ENCODE peak calls at places on chromosomes 13 and 19, in seven cellular contexts. J is EL; Y is stimulated activated CD4-positive, alpha-beta T cell treated with anti-CD3 and anti-CD28 coated beads, Interleukin-4, amount 100 ng/mL, for 1 hour; D is IMR-90; T is mammary epithelial cell; W is germinal center; N is left lung. H is an unnamed sample.

GRCh38 chr13:64540468-64540867 is 2689.7 kb downstream of the PCDH9 start:
- DNase-seq in W (no peak), T (no peak), N (no peak), D (peak), Y (no peak), J (no peak), H (no peak)

GRCh38 chr19:54138777-54139256 is 1.3 kb downstream of the CNOT3 start:
- DNase-seq in Y (no peak), J (no peak), D (no peak), T (no peak), N (no peak), W (no peak), H (no peak)

GRCh38 chr19:47428177-47428894 is 9.0 kb upstream of the MEIS3 start:
- DNase-seq in J (peak), Y (peak), N (peak), T (peak), D (peak), W (peak), H (peak)

GRCh38 chr13:114044486-114044885 is 70.6 kb upstream of the C13orf46 start:
- DNase-seq in T (no peak), Y (no peak), D (peak), W (no peak), N (no peak), J (no peak), H (no peak)

GRCh38 chr13:90201198-90201597 is 1146.3 kb upstream of the MIR17HG start:
- DNase-seq in N (no peak), T (peak), Y (no peak), D (no peak), J (peak), W (no peak), H (peak)

GRCh38 chr13:29383476-29383875 is 212.0 kb downstream of the SLC7A1 start:
- DNase-seq in N (no peak), W (no peak), D (no peak), T (no peak), Y (no peak), J (no peak), H (no peak)

GRCh38 chr13:52868190-52868589 is 19.8 kb upstream of the PCDH8 start:
- DNase-seq in W (no peak), Y (no peak), J (no peak), D (no peak), N (no peak), T (no peak), H (no peak)

GRCh38 chr19:55198651-55199050 is 10.7 kb downstream of the PTPRH start:
- DNase-seq in D (no peak), T (no peak), Y (no peak), J (no peak), N (no peak), W (no peak), H (no peak)

GRCh38 chr19:45815501-45816216 is 551 bp upstream of the RSPH6A start:
- DNase-seq in W (no peak), D (no peak), T (no peak), J (no peak), Y (no peak), N (no peak), H (peak)

GRCh38 chr13:42893346-42893745 is 98.7 kb downstream of the EPSTI1 start:
- DNase-seq in Y (no peak), T (peak), N (no peak), W (no peak), D (peak), J (peak), H (peak)

GRCh38 chr19:36876993-36877938 is 26.6 kb downstream of the ZNF345 start:
- DNase-seq in Y (no peak), W (no peak), T (no peak), J (peak), D (no peak), N (no peak), H (no peak)

GRCh38 chr13:101755228-101755887 is 302.9 kb downstream of the ITGBL1 start:
- DNase-seq in J (no peak), D (no peak), Y (no peak), N (no peak), T (no peak), W (no peak), H (peak)

GRCh38 chr13:51714663-51715168 is 89.2 kb downstream of the DHRS12 start:
- DNase-seq in Y (no peak), W (no peak), T (peak), J (peak), N (no peak), D (peak), H (peak)

GRCh38 chr19:43596842-43597461 is 557 bp downstream of the ZNF576 start:
- DNase-seq in N (no peak), Y (no peak), D (peak), J (peak), T (no peak), W (no peak), H (no peak)

GRCh38 chr13:21971662-21972635 is 301.1 kb downstream of the FGF9 start:
- DNase-seq in N (no peak), T (no peak), J (no peak), D (peak), Y (no peak), W (no peak), H (no peak)

GRCh38 chr13:51689597-51689996 is 105.3 kb downstream of the WDFY2 start:
- DNase-seq in N (no peak), W (no peak), J (no peak), Y (no peak), D (no peak), T (peak), H (no peak)

GRCh38 chr19:16141043-16141442 is 2.4 kb upstream of the HSH2D start:
- DNase-seq in N (no peak), D (no peak), W (peak), J (no peak), T (no peak), Y (no peak), H (no peak)

GRCh38 chr19:13146763-13147563 is 3.2 kb downstream of the STX10 start:
- DNase-seq in J (peak), T (no peak), N (peak), Y (no peak), D (no peak), W (no peak), H (no peak)

GRCh38 chr13:59890064-59890463 is 273.7 kb downstream of the DIAPH3 start:
- DNase-seq in W (no peak), D (peak), N (no peak), J (no peak), T (no peak), Y (no peak), H (no peak)

GRCh38 chr19:49559443-49559842 is 20.9 kb downstream of the NOSIP start:
- DNase-seq in Y (no peak), T (no peak), D (no peak), J (no peak), N (no peak), W (no peak), H (no peak)

GRCh38 chr13:21365574-21365973 is 93.5 kb downstream of the ZDHHC20 start:
- DNase-seq in J (no peak), D (no peak), W (no peak), Y (no peak), N (no peak), T (no peak), H (no peak)

GRCh38 chr13:21966014-21966413 is 295.1 kb downstream of the FGF9 start:
- DNase-seq in J (no peak), Y (no peak), N (no peak), T (no peak), D (no peak), W (no peak), H (no peak)

GRCh38 chr13:53198699-53199098 is 170.1 kb downstream of the OLFM4 start:
- DNase-seq in Y (no peak), J (no peak), N (no peak), T (no peak), D (no peak), W (no peak), H (no peak)

GRCh38 chr13:27176772-27177171 is 5.2 kb upstream of the USP12 start:
- DNase-seq in N (no peak), J (no peak), T (no peak), W (peak), Y (no peak), D (no peak), H (no peak)

H was measured in astrocyte of the hippocampus.